ENCODE peak calls at places on chromosomes 11 and 22, in seven cellular contexts. H, G, D, V, S, Q and J are unnamed samples.

GRCh38 chr11:19868871-19869270 is 156.2 kb downstream of the NAV2 start:
- DNase-seq in H (peak), S (no peak), Q (no peak), G (no peak), D (peak), V (no peak), J (no peak)

GRCh38 chr11:17479284-17480214 is 2.9 kb upstream of the ABCC8 start:
- DNase-seq in V (peak), S (peak), Q (peak), D (no peak), G (peak), H (peak), J (peak)

GRCh38 chr11:128235958-128236357 is 351.4 kb downstream of the ETS1 start:
- DNase-seq in G (peak), V (no peak), S (no peak), Q (peak), H (no peak), D (no peak), J (no peak)

GRCh38 chr11:5486421-5486820 is 2.1 kb upstream of the OR52D1 start:
- DNase-seq in V (no peak), G (no peak), S (no peak), H (peak), D (no peak), Q (no peak), J (no peak)

GRCh38 chr11:78535027-78535426 is 39.6 kb downstream of the NARS2 start:
- DNase-seq in S (no peak), Q (no peak), G (no peak), D (no peak), V (no peak), H (no peak), J (no peak)

GRCh38 chr11:3133456-3134217 is 31.5 kb downstream of the OSBPL5 start:
- DNase-seq in G (no peak), S (no peak), D (no peak), Q (no peak), H (no peak), V (no peak), J (no peak)

GRCh38 chr11:86176165-86176884 is 68.2 kb upstream of the EED start:
- DNase-seq in H (no peak), Q (peak), V (no peak), D (peak), S (no peak), G (no peak), J (no peak)

GRCh38 chr11:38791346-38791961 is 2193.4 kb upstream of the RAG2 start:
- DNase-seq in Q (peak), G (peak), V (peak), S (peak), H (peak), D (peak), J (peak)

DNA sequence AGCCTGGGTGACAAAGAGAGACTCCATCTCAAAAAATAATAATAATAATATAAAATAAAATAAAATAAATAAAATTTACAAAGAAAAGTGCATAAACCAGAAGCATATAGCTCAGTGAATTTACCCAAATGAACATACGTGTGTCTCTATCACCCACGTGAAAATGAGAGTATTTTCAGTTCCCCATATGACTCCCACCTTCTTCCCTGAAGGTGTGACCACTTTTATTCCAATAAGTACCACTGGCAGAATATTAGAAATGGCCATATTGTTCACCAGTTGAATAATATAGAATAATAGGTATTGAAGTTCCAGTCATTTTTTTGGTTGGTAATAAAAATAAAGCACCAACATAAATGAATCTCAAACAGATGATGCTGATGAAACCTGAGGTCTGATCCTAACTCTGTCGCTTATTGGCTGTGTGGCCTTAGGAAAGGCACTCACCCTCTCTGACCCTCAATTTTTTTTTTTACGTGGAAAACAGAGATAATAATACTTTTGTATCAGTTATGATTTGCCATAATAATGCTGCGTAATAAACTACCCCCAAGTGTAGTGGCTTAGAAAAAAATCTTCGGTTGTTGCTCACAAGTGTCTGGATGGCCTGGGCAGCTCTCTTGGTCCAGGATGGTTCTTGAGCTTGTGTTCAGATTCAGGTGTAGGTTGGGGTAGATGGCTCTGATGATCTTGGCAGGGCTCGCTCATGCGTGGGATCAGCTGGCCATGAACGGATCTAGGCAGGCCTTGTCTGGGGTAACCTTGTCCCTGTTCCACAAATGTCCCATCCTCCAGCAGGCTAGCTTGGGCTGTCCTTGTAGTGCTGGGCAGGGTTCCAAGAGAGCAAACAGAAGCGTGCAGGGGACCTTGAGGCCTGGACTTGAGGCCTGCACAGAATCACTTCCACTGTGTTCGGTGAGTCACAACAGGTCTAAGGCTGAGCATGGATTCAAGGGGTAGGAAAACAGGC is 88.1 kb downstream of the MYO18B start:
- DNase-seq in D (no peak), H (no peak), S (no peak), G (no peak), Q (no peak), V (no peak), J (no peak)
- H2BK120ac ChIP-seq in D (no peak), H (no peak), S (no peak), G (no peak), Q (no peak), V (no peak), J (no peak)

GRCh38 chr11:1403721-1404460 is 14.2 kb downstream of the BRSK2 start:
- DNase-seq in V (no peak), S (no peak), Q (no peak), G (no peak), D (no peak), H (no peak), J (no peak)

GRCh38 chr11:1402776-1403620 is 13.3 kb downstream of the BRSK2 start:
- DNase-seq in V (no peak), D (no peak), Q (no peak), S (no peak), G (no peak), H (no peak), J (no peak)

GRCh38 chr11:1405186-1406020 is 15.7 kb downstream of the BRSK2 start:
- DNase-seq in H (no peak), V (no peak), D (no peak), Q (no peak), G (no peak), S (no peak), J (no peak)

GRCh38 chr11:1406571-1407485 is 17.1 kb downstream of the BRSK2 start:
- DNase-seq in G (no peak), D (no peak), H (no peak), S (no peak), Q (no peak), V (no peak), J (no peak)

GRCh38 chr11:1404461-1405185 is 14.9 kb downstream of the BRSK2 start:
- DNase-seq in H (no peak), Q (no peak), V (no peak), D (no peak), S (no peak), G (no peak), J (no peak)
- H2BK5ac ChIP-seq in H (no peak), Q (no peak), V (no peak), D (no peak), S (no peak), G (no peak), J (peak)

GRCh38 chr11:9741260-9741659 is 77.4 kb downstream of the SWAP70 start:
- DNase-seq in D (no peak), S (no peak), Q (peak), H (no peak), V (no peak), G (no peak), J (no peak)
- H2BK120ac ChIP-seq in D (no peak), S (no peak), Q (no peak), H (no peak), V (no peak), G (no peak), J (no peak)

DNA sequence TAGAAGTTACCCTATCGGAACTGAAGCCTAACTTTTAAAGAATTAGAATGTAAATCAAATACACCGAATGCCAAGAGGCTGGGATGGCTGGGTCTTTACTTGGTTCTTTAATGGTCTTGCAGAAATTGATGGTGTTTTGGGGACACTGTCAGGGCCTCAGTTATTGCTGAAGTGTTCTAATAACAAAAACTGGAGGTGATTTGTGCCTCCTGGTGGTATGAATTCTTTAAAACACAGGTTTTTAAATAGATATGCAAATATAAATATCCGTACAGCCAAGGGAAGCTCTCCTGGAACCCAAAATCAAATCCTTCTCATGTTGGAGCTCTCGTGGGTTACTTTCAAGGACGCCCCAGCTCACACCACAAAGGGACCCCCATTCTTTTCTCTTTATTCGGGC is 19.3 kb upstream of the TMPRSS5 start:
- DNase-seq in H (no peak), S (no peak), G (no peak), Q (no peak), V (no peak), D (no peak), J (no peak)
- H2BK5ac ChIP-seq in H (no peak), S (no peak), G (no peak), Q (no peak), V (no peak), D (no peak), J (no peak)

GRCh38 chr11:1067812-1068496 is 6.7 kb upstream of the MUC2 start:
- DNase-seq in Q (no peak), H (no peak), D (no peak), S (no peak), V (no peak), G (no peak), J (no peak)

GRCh38 chr11:1072116-1072820 is 2.4 kb upstream of the MUC2 start:
- DNase-seq in D (peak), V (no peak), Q (no peak), S (no peak), H (peak), G (no peak), J (no peak)

GRCh38 chr11:1070594-1071462 is 3.8 kb upstream of the MUC2 start:
- DNase-seq in V (no peak), D (no peak), G (no peak), Q (no peak), H (no peak), S (no peak), J (no peak)

GRCh38 chr11:1071571-1072115 is 3.0 kb upstream of the MUC2 start:
- DNase-seq in G (no peak), H (no peak), V (no peak), Q (no peak), D (no peak), S (no peak), J (no peak)

DNA sequence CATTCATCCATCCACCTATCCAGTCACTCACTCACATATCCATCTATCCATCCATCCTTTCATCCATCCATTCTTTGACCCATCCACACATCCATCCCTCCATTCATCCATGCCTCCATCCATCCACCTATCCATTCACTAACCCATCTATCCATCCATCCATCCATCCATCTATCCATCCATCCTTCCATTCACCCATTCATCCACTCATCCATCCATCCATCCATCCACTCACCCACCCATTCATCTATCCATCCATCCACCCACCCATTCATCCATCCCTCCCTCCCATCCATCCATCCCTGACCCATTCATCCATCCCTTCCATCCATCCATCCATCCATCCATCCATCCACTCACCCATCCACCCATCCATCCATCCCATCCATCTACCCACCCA is 4.9 kb upstream of the MUC2 start:
- DNase-seq in V (no peak), D (no peak), Q (no peak), H (no peak), G (no peak), S (no peak), J (no peak)
- H2BK120ac ChIP-seq in V (no peak), D (no peak), Q (no peak), H (no peak), G (no peak), S (no peak), J (no peak)

GRCh38 chr11:8102965-8103364 is 22.0 kb downstream of the TUB start:
- DNase-seq in H (no peak), S (no peak), D (no peak), V (no peak), G (no peak), Q (no peak), J (no peak)
- H2BK5ac ChIP-seq in H (no peak), S (no peak), D (no peak), V (no peak), G (no peak), Q (no peak), J (no peak)

GRCh38 chr22:50167689-50168489 is 2.6 kb upstream of the PANX2 start:
- DNase-seq in G (no peak), V (no peak), H (no peak), Q (no peak), S (no peak), D (no peak), J (no peak)
- H2BK120ac ChIP-seq in G (no peak), V (no peak), H (no peak), Q (no peak), S (no peak), D (no peak), J (no peak)

GRCh38 chr11:70394211-70394950 is 3.9 kb upstream of the CTTN start:
- DNase-seq in S (no peak), Q (no peak), G (no peak), V (no peak), H (no peak), D (no peak), J (no peak)

GRCh38 chr11:70399681-70400112 is 1.4 kb downstream of the CTTN start:
- DNase-seq in V (peak), S (no peak), G (peak), Q (peak), H (peak), D (peak), J (no peak)

GRCh38 chr11:70398834-70399680 is 728 bp downstream of the CTTN start:
- DNase-seq in S (no peak), Q (peak), V (no peak), G (no peak), H (no peak), D (no peak), J (no peak)

GRCh38 chr11:70397983-70398833 is at the start of gene CTTN:
- DNase-seq in H (peak), S (peak), D (peak), G (peak), Q (peak), V (peak), J (peak)

DNA sequence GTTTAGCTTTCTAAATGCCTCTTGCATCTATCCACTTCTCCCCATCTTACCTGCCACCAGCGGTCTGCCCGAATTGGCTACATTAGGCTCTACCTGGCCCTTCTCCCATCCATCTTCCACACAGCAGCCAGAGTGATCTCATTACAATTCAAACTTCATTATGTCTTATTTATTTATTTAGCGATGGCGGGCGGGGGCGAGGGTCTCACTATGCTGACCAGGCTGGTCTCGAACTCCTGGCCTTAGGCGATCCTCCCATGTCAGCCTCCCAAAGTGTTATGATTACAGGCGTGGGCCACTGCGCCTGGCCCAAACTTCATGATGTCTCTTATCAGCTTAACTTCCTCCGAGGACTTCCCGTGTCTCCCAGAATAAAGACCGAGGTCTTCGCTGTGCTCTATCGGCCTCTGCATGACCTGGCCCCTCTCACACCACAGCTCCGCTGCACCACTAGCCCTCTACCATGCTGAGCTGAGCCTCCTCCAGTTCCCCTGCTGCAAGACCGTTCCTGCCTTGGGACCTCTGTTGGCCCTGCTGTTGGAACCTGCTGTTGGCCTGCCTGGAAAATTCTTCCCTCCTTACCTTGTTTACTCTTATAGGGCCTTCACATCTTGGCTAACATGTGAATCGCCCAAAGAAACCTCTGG is 870 bp upstream of the CTTN start:
- DNase-seq in D (peak), Q (no peak), G (no peak), S (no peak), H (peak), V (peak), J (no peak)
- H2BK5ac ChIP-seq in D (peak), Q (no peak), G (no peak), S (peak), H (no peak), V (no peak), J (peak)